ENCODE peak calls at places on chromosome 21, in four cellular contexts. I is BE2C, K is GM06990, O is cardiac muscle cell. Z is an unnamed sample.

GRCh38 chr21:43905726-43906455 is 40.9 kb downstream of the AGPAT3 start:
- DNase-seq in I (no peak), K (no peak), O (no peak), Z (no peak)

GRCh38 chr21:45669382-45669781 is 25.9 kb downstream of the PCBP3 start:
- DNase-seq in I (no peak), K (no peak), O (no peak), Z (no peak)

GRCh38 chr21:28235169-28235892 is 757.3 kb downstream of the LTN1 start:
- DNase-seq in I (no peak), K (no peak), O (no peak), Z (no peak)

GRCh38 chr21:45152265-45152746 is 77.9 kb downstream of the ADARB1 start:
- DNase-seq in I (peak; percentile 90), K (peak; percentile 78), O (peak; percentile 48), Z (peak; percentile 10)

GRCh38 chr21:26117972-26118367 is 52.6 kb downstream of the APP start:
- DNase-seq in I (no peak), K (no peak), O (no peak), Z (no peak)

GRCh38 chr21:43211085-43212071 is 42.6 kb downstream of the CRYAA start:
- DNase-seq in I (peak; percentile 57), K (no peak), O (peak; percentile 41), Z (no peak)

GRCh38 chr21:42593007-42593814 is 60.2 kb upstream of the PDE9A start:
- DNase-seq in I (peak; percentile 87), K (peak; percentile 51), O (peak; percentile 83), Z (no peak)

GRCh38 chr21:32206631-32207030 is 72.2 kb downstream of the MIS18A start:
- DNase-seq in I (no peak), K (no peak), O (no peak), Z (no peak)

GRCh38 chr21:37566790-37567725 is 200.5 kb downstream of the DYRK1A start:
- DNase-seq in I (no peak), K (no peak), O (no peak), Z (no peak)

GRCh38 chr21:33682992-33683627 is 40.8 kb downstream of the ITSN1 start:
- DNase-seq in I (no peak), K (no peak), O (peak; percentile 28), Z (no peak)

GRCh38 chr21:39863111-39863510 is 4.1 kb upstream of the PCP4 start:
- DNase-seq in I (no peak), K (no peak), O (no peak), Z (no peak)

GRCh38 chr21:15444118-15444960 is 285.4 kb upstream of the USP25 start:
- DNase-seq in I (no peak), K (no peak), O (no peak), Z (no peak)

GRCh38 chr21:33584455-33584854 is 4.0 kb downstream of the DONSON start:
- DNase-seq in I (no peak), K (no peak), O (no peak), Z (no peak)

GRCh38 chr21:33301632-33302002 is 23.2 kb upstream of the IFNAR1 start:
- DNase-seq in I (no peak), K (no peak), O (no peak), Z (no peak)

GRCh38 chr21:45427331-45428271 is 22.6 kb downstream of the COL18A1 start:
- DNase-seq in I (peak; percentile 68), K (no peak), O (no peak), Z (no peak)

GRCh38 chr21:41370840-41371697 is 9.2 kb downstream of the MX2 start:
- DNase-seq in I (no peak), K (no peak), O (no peak), Z (no peak)

GRCh38 chr21:41368361-41369104 is 6.7 kb downstream of the MX2 start:
- DNase-seq in I (no peak), K (no peak), O (no peak), Z (no peak)

GRCh38 chr21:41369105-41369914 is 7.5 kb downstream of the MX2 start:
- DNase-seq in I (no peak), K (peak; percentile 70), O (peak; percentile 58), Z (no peak)

GRCh38 chr21:41371698-41372030 is 9.8 kb downstream of the MX2 start:
- DNase-seq in I (no peak), K (no peak), O (no peak), Z (no peak)

DNA sequence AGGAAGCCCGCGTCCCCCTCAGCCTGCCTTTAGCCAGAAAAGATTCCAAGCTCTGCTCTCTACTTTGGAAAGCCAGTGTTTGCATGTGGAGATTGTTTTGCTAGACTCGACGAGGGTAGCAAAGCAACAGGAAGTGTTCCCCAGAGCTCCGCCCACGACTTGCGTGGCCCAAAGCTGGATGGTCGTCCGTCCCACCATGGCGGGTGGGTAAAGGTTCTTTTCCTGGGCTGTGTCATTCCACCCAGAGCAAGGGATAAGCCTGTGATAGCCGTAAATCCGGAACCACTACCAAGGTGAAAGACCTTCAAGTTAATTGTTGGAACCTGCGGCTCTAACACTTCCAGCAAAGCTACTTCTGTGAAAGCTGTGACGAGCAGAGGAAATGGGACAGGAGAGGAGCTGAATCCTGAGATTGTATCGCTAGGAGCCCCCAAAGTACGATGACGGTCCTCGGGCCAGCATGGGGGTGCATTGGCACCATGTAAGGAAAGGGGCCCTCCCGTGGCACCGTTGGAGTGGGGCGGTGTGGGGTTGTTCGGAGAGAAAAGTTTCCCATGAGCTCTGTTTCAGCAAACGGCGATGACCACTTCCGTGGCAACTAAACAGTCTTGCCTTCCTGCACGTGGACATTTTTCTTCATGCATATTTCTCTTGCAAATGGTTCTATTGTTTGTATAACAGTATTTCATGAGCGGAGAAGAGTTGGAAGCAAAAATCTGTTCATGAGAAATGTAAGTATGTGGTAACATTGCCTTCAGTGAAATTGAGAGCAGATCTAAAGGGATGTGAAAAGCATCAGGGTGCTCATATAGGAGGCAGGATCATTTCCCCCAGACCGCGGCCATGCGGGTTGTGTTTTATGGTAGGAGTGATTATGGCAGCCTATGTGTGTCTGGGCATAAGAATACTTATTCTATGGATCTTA is 8.3 kb downstream of the MX2 start:
- DNase-seq in I (no peak), K (peak; percentile 41), O (no peak), Z (no peak)
- H3K4me3 ChIP-seq in I (no peak overlapping the region), K (peak overlapping the region; percentile 48), O (peak overlapping the region; percentile 8), Z (peak overlapping the region; percentile 53)

GRCh38 chr21:14120091-14120734 is 90.5 kb downstream of the LIPI start:
- DNase-seq in I (peak; percentile 75), K (no peak), O (peak; percentile 52), Z (peak; percentile 16)
- TF ChIP-seq CTCF in I (peak; percentile 91), K (peak; percentile 94), O (no peak), Z (peak; percentile 75)

GRCh38 chr21:35138665-35139381 is 89.7 kb upstream of the RUNX1 start:
- DNase-seq in I (no peak), K (peak; percentile 22), O (no peak), Z (peak; percentile 13)
- H3K4me3 ChIP-seq in I (no peak overlapping the region), K (no peak overlapping the region), O (no peak overlapping the region), Z (no peak overlapping the region)

DNA sequence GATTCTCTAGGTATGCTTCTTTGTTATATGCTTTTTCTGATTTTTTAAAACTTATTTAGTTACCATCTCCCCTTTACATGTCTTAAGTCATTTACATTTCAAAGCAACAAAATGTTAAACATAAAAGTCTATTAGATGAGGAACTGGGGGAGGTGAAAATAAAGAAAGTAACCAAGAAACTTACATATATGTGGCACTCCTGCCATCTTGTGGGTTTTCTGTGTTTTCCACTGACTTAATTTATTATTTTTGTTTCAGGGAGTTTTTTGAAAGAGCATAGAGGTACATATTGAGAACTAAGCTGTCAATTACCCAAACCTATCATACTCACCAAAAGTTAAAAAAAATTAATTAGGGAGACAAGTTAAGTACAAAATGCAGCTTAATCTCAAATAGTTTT is 1531.1 kb downstream of the MRPL39 start:
- DNase-seq in I (no peak), K (no peak), O (no peak), Z (no peak)
- TF ChIP-seq CTCF in I (peak; percentile 7), K (no peak), O (no peak), Z (no peak)

GRCh38 chr21:36257657-36258056 is 62.3 kb upstream of the MORC3 start:
- DNase-seq in I (no peak), K (no peak), O (no peak), Z (no peak)

GRCh38 chr21:36254106-36254941 is 65.7 kb upstream of the MORC3 start:
- DNase-seq in I (no peak), K (peak; percentile 41), O (no peak), Z (no peak)

GRCh38 chr21:36260030-36260787 is 59.8 kb upstream of the MORC3 start:
- DNase-seq in I (peak; percentile 23), K (no peak), O (peak; percentile 52), Z (no peak)

GRCh38 chr21:36250423-36251075 is 69.4 kb upstream of the MORC3 start:
- DNase-seq in I (no peak), K (no peak), O (no peak), Z (no peak)

DNA sequence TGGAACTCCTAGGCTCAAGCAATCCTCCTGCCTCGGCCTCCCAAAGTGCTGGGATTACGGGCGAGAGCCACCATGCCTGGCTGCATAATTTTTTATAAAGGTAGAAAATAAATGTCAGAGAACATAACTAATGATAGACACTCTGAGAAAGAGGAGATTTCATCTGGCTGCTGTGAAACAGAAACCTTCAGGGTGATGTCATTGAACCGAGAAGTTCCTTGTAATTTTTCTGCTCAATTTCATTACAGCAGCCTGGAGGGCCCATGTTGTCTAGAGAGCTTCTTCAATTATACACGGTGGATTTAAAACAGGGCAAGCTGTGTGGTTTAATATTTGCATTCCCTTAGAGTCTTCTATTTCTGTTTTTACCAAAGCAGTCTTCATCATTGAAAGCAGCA is 64.3 kb upstream of the MORC3 start:
- DNase-seq in I (no peak), K (peak; percentile 73), O (no peak), Z (peak; percentile 55)
- H3K4me3 ChIP-seq in I (no peak overlapping the region), K (no peak overlapping the region), O (no peak overlapping the region), Z (peak overlapping the region; percentile 26)

DNA sequence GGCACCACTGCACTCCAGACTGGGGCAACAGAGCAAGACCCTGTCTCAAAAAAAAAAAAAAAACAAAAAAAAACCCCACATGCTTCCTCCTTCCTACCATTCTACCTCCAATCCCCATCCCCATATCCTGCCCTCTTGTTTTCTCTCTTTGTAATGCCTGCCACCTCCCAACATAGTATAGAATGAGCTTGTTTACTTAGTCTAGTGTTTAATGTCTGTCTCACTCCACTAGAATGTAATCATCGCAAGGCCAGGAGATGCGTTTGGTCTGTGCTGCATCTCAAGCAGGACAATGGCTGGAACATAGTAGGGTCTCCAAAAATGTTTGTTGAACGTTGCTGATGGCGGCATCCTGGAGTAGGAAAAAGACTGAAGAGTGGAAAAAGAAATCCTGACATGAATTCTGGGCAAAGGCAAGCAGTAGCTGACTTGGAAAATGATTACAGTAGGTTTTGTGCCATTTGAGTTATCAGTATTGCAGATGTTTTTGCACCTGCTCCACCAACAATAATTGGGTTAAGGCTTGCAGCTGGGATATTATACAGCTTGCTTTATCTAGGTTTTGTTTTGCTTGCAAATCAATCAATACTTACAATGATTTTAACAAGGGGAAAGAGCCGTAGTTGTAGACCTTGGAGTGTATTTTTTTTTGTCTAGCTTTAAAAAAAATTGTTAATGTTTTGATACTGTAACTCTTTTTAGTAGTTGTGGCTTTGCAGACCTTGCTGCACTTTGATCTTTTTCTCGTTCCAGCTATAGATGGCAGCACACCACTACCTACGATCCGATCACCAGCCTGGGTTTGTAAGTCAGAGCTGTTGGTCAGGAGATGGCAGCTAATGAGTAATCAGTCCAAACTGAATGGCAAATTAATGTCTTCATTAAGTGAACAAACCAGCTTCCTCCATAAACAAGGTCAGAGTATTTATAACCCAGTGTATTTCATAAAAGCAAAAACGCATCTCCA is 62.4 kb downstream of the BACH1 start:
- DNase-seq in I (no peak), K (no peak), O (no peak), Z (no peak)
- TF ChIP-seq CTCF in I (peak; percentile 46), K (peak; percentile 10), O (no peak), Z (no peak)

DNA sequence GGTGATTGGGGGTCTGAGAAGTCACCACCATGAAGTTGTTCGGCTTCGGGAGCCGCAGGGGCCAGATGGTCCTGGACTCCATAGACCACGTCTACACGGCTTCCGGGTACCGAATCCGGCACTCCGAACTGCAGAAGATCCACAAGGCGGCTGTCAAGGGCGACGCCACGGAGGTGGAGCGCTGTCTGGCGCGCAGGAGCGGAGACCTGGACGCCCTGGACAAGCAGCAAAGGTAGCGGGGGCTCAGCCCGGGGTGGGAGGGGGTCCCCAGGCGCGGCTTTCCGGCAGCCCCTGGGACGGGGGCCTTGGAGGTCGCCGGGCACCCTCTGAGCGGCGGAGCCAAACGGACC is 146.5 kb downstream of the LIPI start:
- DNase-seq in I (no peak), K (no peak), O (no peak), Z (no peak)
- H3K4me3 ChIP-seq in I (no peak overlapping the region), K (no peak overlapping the region), O (no peak overlapping the region), Z (peak overlapping the region; percentile 35)

Z was measured in GM12864.